ENCODE peak calls at places on chromosomes 2 and 18, in six cellular contexts. X is neural progenitor cell; Z is activated naive CD8-positive, alpha-beta T cell treated with anti-CD3 and anti-CD28 coated beads for 36 hours; E is activated CD4-positive, alpha-beta T cell treated with anti-CD3 and anti-CD28 coated beads for 48 hours; N is stimulated activated CD4-positive, alpha-beta T cell treated with anti-CD3 and anti-CD28 coated beads, Interleukin-2, amount 100 ng/mL, for 48 hours; S is nucleus accumbens. Q is an unnamed sample.

GRCh38 chr2:147382322-147382948 is 462.4 kb upstream of the ACVR2A start:
- DNase-seq in X (no peak), Z (no peak), E (no peak), N (no peak), S (no peak), Q (no peak)

GRCh38 chr2:143581134-143581533 is 451.9 kb downstream of the ARHGAP15 start:
- DNase-seq in X (no peak), Z (no peak), E (no peak), N (no peak), S (no peak), Q (no peak)

GRCh38 chr2:227766361-227766883 is 20.7 kb downstream of the SCYGR8 start:
- DNase-seq in X (peak), Z (peak), E (peak), N (peak), S (peak), Q (peak)

GRCh38 chr2:172009823-172010222 is 10.1 kb downstream of the METAP1D start:
- DNase-seq in X (no peak), Z (no peak), E (no peak), N (no peak), S (no peak), Q (no peak)

GRCh38 chr18:13276530-13277520 is 58.3 kb downstream of the LDLRAD4 start:
- DNase-seq in X (no peak), Z (no peak), E (no peak), N (no peak), S (no peak), Q (no peak)

GRCh38 chr2:161077367-161078210 is 82.6 kb upstream of the TANK start:
- DNase-seq in X (no peak), Z (peak), E (peak), N (peak), S (no peak), Q (peak)

GRCh38 chr2:237495521-237496117 is 8.6 kb downstream of the MLPH start:
- DNase-seq in X (no peak), Z (no peak), E (no peak), N (no peak), S (no peak), Q (no peak)

GRCh38 chr18:79404567-79404910 is 8.8 kb downstream of the NFATC1 start:
- DNase-seq in X (no peak), Z (no peak), E (peak), N (no peak), S (no peak), Q (no peak)

GRCh38 chr2:43230981-43231827 is 4.8 kb upstream of the ZFP36L2 start:
- DNase-seq in X (no peak), Z (no peak), E (no peak), N (no peak), S (no peak), Q (no peak)

GRCh38 chr2:170744248-170745002 is 25.8 kb upstream of the ERICH2 start:
- DNase-seq in X (no peak), Z (no peak), E (no peak), N (no peak), S (no peak), Q (no peak)

GRCh38 chr2:235055891-235056516 is 104.2 kb downstream of the SH3BP4 start:
- DNase-seq in X (peak), Z (no peak), E (no peak), N (no peak), S (no peak), Q (no peak)

GRCh38 chr2:236919209-236919608 is 166.5 kb upstream of the COPS8 start:
- DNase-seq in X (no peak), Z (no peak), E (peak), N (no peak), S (no peak), Q (no peak)

GRCh38 chr2:26346454-26347053 is at the start of gene ADGRF3:
- DNase-seq in X (peak), Z (peak), E (peak), N (peak), S (peak), Q (peak)

GRCh38 chr2:144211826-144212225 is 308.1 kb downstream of the ZEB2 start:
- DNase-seq in X (no peak), Z (no peak), E (no peak), N (no peak), S (no peak), Q (no peak)

GRCh38 chr2:148874868-148875341 is at the start of gene KIF5C:
- DNase-seq in X (peak), Z (peak), E (peak), N (peak), S (peak), Q (peak)

GRCh38 chr2:190718652-190719526 is 70.0 kb downstream of the NAB1 start:
- DNase-seq in X (no peak), Z (peak), E (peak), N (peak), S (no peak), Q (peak)

GRCh38 chr18:24019641-24020331 is 5.2 kb downstream of the TTC39C start:
- DNase-seq in X (no peak), Z (peak), E (peak), N (peak), S (no peak), Q (peak)

GRCh38 chr18:75478996-75479870 is 51.7 kb upstream of the SMIM21 start:
- DNase-seq in X (peak), Z (no peak), E (no peak), N (no peak), S (no peak), Q (no peak)

GRCh38 chr2:240655931-240656886 is 26.5 kb downstream of the AQP12B start:
- DNase-seq in X (no peak), Z (peak), E (no peak), N (no peak), S (no peak), Q (peak)

GRCh38 chr2:106113362-106113971 is 80.6 kb downstream of the UXS1 start:
- DNase-seq in X (no peak), Z (no peak), E (no peak), N (no peak), S (no peak), Q (no peak)

GRCh38 chr2:128237911-128238697 is 80.6 kb downstream of the HS6ST1 start:
- DNase-seq in X (no peak), Z (no peak), E (no peak), N (no peak), S (no peak), Q (no peak)

GRCh38 chr18:77071711-77072292 is 60.8 kb downstream of the MBP start:
- DNase-seq in X (no peak), Z (no peak), E (peak), N (no peak), S (no peak), Q (peak)

Q was measured in stimulated activated naive CD8-positive, alpha-beta T cell treated with anti-CD3 and anti-CD28 coated beads, Interleukin-15, amount 100 ng/mL, for 72 hours.